ENCODE peak calls at places on chromosomes 3 and 15, in four cellular contexts. W, S, O and U are unnamed samples.

GRCh38 chr15:73683624-73684536 is at the start of gene CD276:
- DNase-seq in S (peak; percentile 61), W (no peak), O (no peak), U (no peak)

GRCh38 chr3:151308089-151308488 is 8.5 kb downstream of the GPR87 start:
- DNase-seq in S (no peak), W (no peak), O (no peak), U (no peak)

GRCh38 chr3:191721983-191722382 is 261.0 kb downstream of the PYDC2 start:
- DNase-seq in S (peak; percentile 78), W (no peak), O (no peak), U (no peak)

GRCh38 chr3:125087768-125088391 is 32.1 kb upstream of the HEG1 start:
- DNase-seq in O (no peak), S (no peak), W (no peak), U (no peak)

GRCh38 chr3:134251731-134252391 is 1.2 kb upstream of the RYK start:
- DNase-seq in O (no peak), S (peak; percentile 31), W (no peak), U (no peak)

GRCh38 chr15:55829826-55830225 is 86.9 kb upstream of the PRTG start:
- DNase-seq in W (no peak), S (no peak), O (peak; percentile 32), U (no peak)

GRCh38 chr15:25658560-25658959 is 204.6 kb downstream of the ATP10A start:
- DNase-seq in S (no peak), W (no peak), O (no peak), U (no peak)

GRCh38 chr3:134992586-134992985 is 197.5 kb downstream of the EPHB1 start:
- DNase-seq in W (no peak), S (no peak), O (no peak), U (no peak)

GRCh38 chr15:80787238-80787805 is 8.2 kb downstream of the CEMIP start:
- DNase-seq in O (no peak), W (no peak), S (no peak), U (no peak)

GRCh38 chr15:44136991-44137477 is 58.0 kb downstream of the FRMD5 start:
- DNase-seq in O (no peak), W (no peak), S (no peak), U (no peak)

GRCh38 chr3:45546636-45547201 is 47.8 kb upstream of the LIMD1 start:
- DNase-seq in O (no peak), W (peak; percentile 13), S (peak; percentile 16), U (peak; percentile 42)

GRCh38 chr3:44969779-44970178 is 6.2 kb downstream of the ZDHHC3 start:
- DNase-seq in O (no peak), W (no peak), S (no peak), U (no peak)

GRCh38 chr3:141478139-141478538 is 8.7 kb upstream of the RASA2 start:
- DNase-seq in O (no peak), S (no peak), W (no peak), U (no peak)

GRCh38 chr15:70827721-70828120 is 26.2 kb downstream of the LARP6 start:
- DNase-seq in S (no peak), O (no peak), W (no peak), U (no peak)
- TF ChIP-seq SUZ12 in S (no peak), O (no peak), W (no peak), U (no peak)

GRCh38 chr3:69864141-69864540 is 124.9 kb downstream of the MITF start:
- DNase-seq in O (no peak), S (no peak), W (no peak), U (no peak)
- H3K9ac ChIP-seq in O (no peak overlapping the region), S (no peak overlapping the region), W (no peak overlapping the region), U (no peak overlapping the region)

GRCh38 chr15:85934691-85935090 is 140.0 kb upstream of the KLHL25 start:
- DNase-seq in W (no peak), S (no peak), O (no peak), U (no peak)

GRCh38 chr15:85941186-85941855 is 138.3 kb upstream of the AGBL1 start:
- DNase-seq in O (no peak), W (no peak), S (no peak), U (no peak)

GRCh38 chr15:85932391-85932790 is 137.7 kb upstream of the KLHL25 start:
- DNase-seq in S (no peak), W (no peak), O (no peak), U (no peak)

DNA sequence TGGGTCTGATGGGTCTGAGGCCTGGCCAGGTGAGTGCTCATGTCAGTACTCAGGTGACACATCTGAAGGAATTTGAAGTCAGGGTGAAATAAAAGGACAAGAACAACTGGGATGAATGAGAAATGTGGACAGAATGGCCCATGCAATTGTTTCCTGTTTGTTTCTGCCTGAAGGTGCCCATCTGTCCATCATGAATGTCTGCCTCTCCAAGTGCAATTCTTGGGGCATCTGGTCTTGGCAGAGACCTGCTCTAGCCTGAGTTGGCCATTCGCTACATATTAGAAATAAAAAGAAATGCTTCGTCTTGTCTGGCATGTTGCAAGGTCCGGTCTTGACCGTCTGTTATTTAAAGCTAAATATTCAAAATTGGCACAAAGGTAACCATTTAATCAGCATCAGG is 142.0 kb upstream of the AGBL1 start:
- DNase-seq in W (no peak), O (no peak), S (no peak), U (no peak)
- TF ChIP-seq YY1 in W (no peak), O (no peak), S (no peak), U (no peak)

GRCh38 chr3:15794303-15794771 is 3.4 kb downstream of the ANKRD28 start:
- DNase-seq in O (no peak), W (no peak), S (no peak), U (no peak)
- TF ChIP-seq SUZ12 in O (no peak), W (no peak), S (no peak), U (no peak)

GRCh38 chr3:160475889-160476288 is 26.3 kb upstream of the TRIM59 start:
- DNase-seq in O (no peak), S (no peak), W (no peak), U (no peak)

GRCh38 chr3:160473233-160473632 is 23.6 kb upstream of the TRIM59 start:
- DNase-seq in S (no peak), W (no peak), O (no peak), U (no peak)

GRCh38 chr3:160474416-160474838 is 24.8 kb upstream of the TRIM59 start:
- DNase-seq in S (no peak), O (no peak), W (no peak), U (no peak)

GRCh38 chr3:160473978-160474377 is 24.4 kb upstream of the TRIM59 start:
- DNase-seq in W (no peak), O (no peak), S (no peak), U (no peak)

GRCh38 chr3:160475153-160475552 is 25.6 kb upstream of the TRIM59 start:
- DNase-seq in W (no peak), S (no peak), O (no peak), U (no peak)
- H3K9ac ChIP-seq in W (no peak overlapping the region), S (no peak overlapping the region), O (no peak overlapping the region), U (no peak overlapping the region)

DNA sequence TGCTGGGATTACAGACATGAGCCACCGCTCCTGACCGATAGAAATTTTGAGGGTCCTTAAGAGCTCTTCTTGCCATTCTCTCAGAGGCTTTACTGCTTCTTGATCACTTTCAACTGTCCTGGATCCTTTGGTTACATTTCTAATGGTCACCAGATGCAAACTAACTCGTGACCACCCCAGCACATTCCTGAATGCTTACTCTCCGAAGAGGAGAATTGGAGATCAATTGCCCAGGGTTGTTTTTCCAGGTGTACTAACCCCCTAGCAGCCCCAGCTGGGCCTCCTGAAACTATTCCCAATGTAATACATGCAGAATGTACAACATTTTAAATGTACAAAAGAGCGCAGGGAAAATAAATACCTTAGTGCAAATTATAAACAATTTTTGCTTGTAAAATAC is 65.1 kb upstream of the TBL1XR1 start:
- DNase-seq in S (peak; percentile 27), O (no peak), W (no peak), U (peak; percentile 48)
- TF ChIP-seq YY1 in S (no peak), O (no peak), W (no peak), U (no peak)

DNA sequence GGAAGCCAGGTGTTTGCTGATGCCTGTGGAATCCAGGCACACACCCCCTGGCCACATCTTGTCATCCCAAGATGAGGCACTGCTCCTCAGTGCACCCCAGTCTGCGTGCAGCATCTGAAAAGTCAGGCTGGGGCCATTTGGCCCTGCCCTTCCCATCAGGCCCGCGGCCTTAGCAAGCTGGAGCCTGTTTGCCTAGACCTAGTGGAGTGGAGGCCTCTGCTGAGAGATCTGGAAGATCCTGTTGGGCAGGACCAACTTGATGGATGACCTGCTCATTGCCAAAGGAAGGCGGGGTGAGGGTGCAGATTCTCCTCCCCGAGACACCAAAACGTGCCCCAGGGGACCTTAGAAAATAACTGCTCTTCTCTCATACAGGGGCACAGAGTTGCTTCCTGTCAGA is 220.2 kb downstream of the SHQ1 start:
- DNase-seq in O (no peak), S (no peak), W (no peak), U (no peak)
- TF ChIP-seq SUZ12 in O (no peak), S (no peak), W (no peak), U (no peak)

GRCh38 chr15:70463453-70463834 is 299.9 kb downstream of the UACA start:
- DNase-seq in O (no peak), W (no peak), S (no peak), U (no peak)
- H3K9ac ChIP-seq in O (no peak overlapping the region), W (no peak overlapping the region), S (no peak overlapping the region), U (no peak overlapping the region)